ENCODE peak calls at places on chromosomes 6 and 20, in eight cellular contexts. C, F, K, Q, Y, E, M and H are unnamed samples.

GRCh38 chr20:24915440-24915839 is 33.6 kb upstream of the CST7 start:
- DNase-seq in C (no peak), F (no peak), K (no peak), Q (peak), Y (no peak), E (no peak), M (no peak), H (no peak)

GRCh38 chr20:41131594-41132387 is 5.6 kb upstream of the PLCG1 start:
- DNase-seq in C (no peak), F (no peak), K (no peak), Q (no peak), Y (no peak), E (no peak), M (no peak), H (no peak)

GRCh38 chr6:127078669-127079068 is 39.8 kb upstream of the RSPO3 start:
- DNase-seq in C (no peak), F (no peak), K (no peak), Q (no peak), Y (no peak), E (no peak), M (no peak), H (no peak)

GRCh38 chr20:137668-138131 is 4.7 kb upstream of the DEFB126 start:
- DNase-seq in C (no peak), F (no peak), K (peak), Q (no peak), Y (no peak), E (no peak), M (no peak), H (no peak)

GRCh38 chr6:85923013-85923430 is 280.3 kb upstream of the SYNCRIP start:
- DNase-seq in C (peak), F (no peak), K (peak), Q (peak), Y (no peak), E (peak), M (no peak), H (peak)

GRCh38 chr6:19804362-19805145 is 32.6 kb upstream of the ID4 start:
- DNase-seq in C (peak), F (peak), K (peak), Q (peak), Y (peak), E (peak), M (peak), H (peak)

GRCh38 chr6:130525378-130525777 is 159.6 kb downstream of the TMEM200A start:
- DNase-seq in C (no peak), F (no peak), K (no peak), Q (no peak), Y (no peak), E (no peak), M (no peak), H (no peak)

GRCh38 chr20:50191065-50191565 is 485 bp downstream of the CEBPB start:
- DNase-seq in C (peak), F (no peak), K (peak), Q (peak), Y (peak), E (peak), M (peak), H (peak)